ENCODE peak calls at places on chromosome 5, in six cellular contexts. One of them, this sample, is unnamed.

GRCh38 chr5:10331341-10331796 is 22.1 kb upstream of the MARCHF6 start:
- DNase-seq in mesenchymal stem cell: no peak
- DNase-seq in IMR-90: peak; percentile 82
- DNase-seq in H9: no peak
- DNase-seq in neuronal stem cell: no peak
- DNase-seq in H1: no peak
- DNase-seq in this sample: no peak

GRCh38 chr5:114361724-114362196 is at the start of gene KCNN2:
- DNase-seq in mesenchymal stem cell: peak; percentile 75
- DNase-seq in IMR-90: peak; percentile 92
- DNase-seq in H9: peak; percentile 97
- DNase-seq in neuronal stem cell: peak; percentile 89
- DNase-seq in H1: no peak
- DNase-seq in this sample: peak; percentile 22

GRCh38 chr5:178104492-178104891 is 8.8 kb upstream of the N4BP3 start:
- DNase-seq in mesenchymal stem cell: no peak
- DNase-seq in IMR-90: no peak
- DNase-seq in H9: no peak
- DNase-seq in neuronal stem cell: no peak
- DNase-seq in H1: no peak
- DNase-seq in this sample: no peak

GRCh38 chr5:172853355-172853975 is 19.4 kb downstream of the ERGIC1 start:
- DNase-seq in mesenchymal stem cell: peak; percentile 48
- DNase-seq in IMR-90: peak; percentile 73
- DNase-seq in H9: no peak
- DNase-seq in neuronal stem cell: no peak
- DNase-seq in H1: no peak
- DNase-seq in this sample: no peak

GRCh38 chr5:157189223-157189622 is 8.6 kb downstream of the ITK start:
- DNase-seq in mesenchymal stem cell: no peak
- DNase-seq in IMR-90: no peak
- DNase-seq in H9: no peak
- DNase-seq in neuronal stem cell: no peak
- DNase-seq in H1: no peak
- DNase-seq in this sample: no peak

GRCh38 chr5:107636555-107636954 is 34.2 kb downstream of the EFNA5 start:
- DNase-seq in mesenchymal stem cell: no peak
- DNase-seq in IMR-90: no peak
- DNase-seq in H9: no peak
- DNase-seq in neuronal stem cell: no peak
- DNase-seq in H1: no peak
- DNase-seq in this sample: no peak

GRCh38 chr5:143011621-143012020 is 241.4 kb downstream of the ARHGAP26 start:
- DNase-seq in mesenchymal stem cell: no peak
- DNase-seq in IMR-90: peak; percentile 83
- DNase-seq in H9: no peak
- DNase-seq in neuronal stem cell: no peak
- DNase-seq in H1: no peak
- DNase-seq in this sample: no peak

GRCh38 chr5:122816726-122817125 is 28.7 kb upstream of the SNX24 start:
- DNase-seq in mesenchymal stem cell: no peak
- DNase-seq in IMR-90: no peak
- DNase-seq in H9: no peak
- DNase-seq in neuronal stem cell: no peak
- DNase-seq in H1: no peak
- DNase-seq in this sample: no peak

GRCh38 chr5:141491323-141492167 is 2.7 kb downstream of the PCDHGC5 start:
- DNase-seq in mesenchymal stem cell: no peak
- DNase-seq in IMR-90: no peak
- DNase-seq in H9: no peak
- DNase-seq in neuronal stem cell: no peak
- DNase-seq in H1: no peak
- DNase-seq in this sample: no peak

GRCh38 chr5:180467028-180467427 is 27.2 kb upstream of the CNOT6 start:
- DNase-seq in mesenchymal stem cell: no peak
- DNase-seq in IMR-90: no peak
- DNase-seq in H9: no peak
- DNase-seq in neuronal stem cell: no peak
- DNase-seq in H1: no peak
- DNase-seq in this sample: no peak

GRCh38 chr5:168269950-168270349 is 21.5 kb upstream of the WWC1 start:
- DNase-seq in mesenchymal stem cell: peak; percentile 21
- DNase-seq in IMR-90: peak; percentile 13
- DNase-seq in H9: no peak
- DNase-seq in neuronal stem cell: no peak
- DNase-seq in H1: no peak
- DNase-seq in this sample: peak; percentile 30

GRCh38 chr5:158700231-158700996 is 399.3 kb downstream of the EBF1 start:
- DNase-seq in mesenchymal stem cell: no peak
- DNase-seq in IMR-90: no peak
- DNase-seq in H9: no peak
- DNase-seq in neuronal stem cell: no peak
- DNase-seq in H1: no peak
- DNase-seq in this sample: no peak

GRCh38 chr5:128629162-128629561 is 91.1 kb upstream of the FBN2 start:
- DNase-seq in mesenchymal stem cell: no peak
- DNase-seq in IMR-90: no peak
- DNase-seq in H9: no peak
- DNase-seq in neuronal stem cell: no peak
- DNase-seq in H1: no peak
- DNase-seq in this sample: no peak

GRCh38 chr5:1930880-1931589 is 48.3 kb upstream of the IRX4 start:
- DNase-seq in mesenchymal stem cell: no peak
- DNase-seq in IMR-90: no peak
- DNase-seq in H9: peak; percentile 80
- DNase-seq in neuronal stem cell: peak; percentile 45
- DNase-seq in H1: peak; percentile 83
- DNase-seq in this sample: no peak

GRCh38 chr5:126521130-126521529 is 73.9 kb downstream of the ALDH7A1 start:
- DNase-seq in mesenchymal stem cell: no peak
- DNase-seq in IMR-90: no peak
- DNase-seq in H9: no peak
- DNase-seq in neuronal stem cell: no peak
- DNase-seq in H1: peak; percentile 29
- DNase-seq in this sample: no peak

GRCh38 chr5:126526493-126526892 is 68.5 kb downstream of the ALDH7A1 start:
- DNase-seq in mesenchymal stem cell: no peak
- DNase-seq in IMR-90: no peak
- DNase-seq in H9: no peak
- DNase-seq in neuronal stem cell: no peak
- DNase-seq in H1: no peak
- DNase-seq in this sample: no peak

GRCh38 chr5:126527158-126527557 is 67.9 kb downstream of the ALDH7A1 start:
- DNase-seq in mesenchymal stem cell: no peak
- DNase-seq in IMR-90: no peak
- DNase-seq in H9: no peak
- DNase-seq in neuronal stem cell: no peak
- DNase-seq in H1: peak; percentile 20
- DNase-seq in this sample: no peak

GRCh38 chr5:126525630-126526245 is 69.3 kb downstream of the ALDH7A1 start:
- DNase-seq in mesenchymal stem cell: no peak
- DNase-seq in IMR-90: peak; percentile 31
- DNase-seq in H9: peak; percentile 76
- DNase-seq in neuronal stem cell: no peak
- DNase-seq in H1: peak; percentile 47
- DNase-seq in this sample: no peak

DNA sequence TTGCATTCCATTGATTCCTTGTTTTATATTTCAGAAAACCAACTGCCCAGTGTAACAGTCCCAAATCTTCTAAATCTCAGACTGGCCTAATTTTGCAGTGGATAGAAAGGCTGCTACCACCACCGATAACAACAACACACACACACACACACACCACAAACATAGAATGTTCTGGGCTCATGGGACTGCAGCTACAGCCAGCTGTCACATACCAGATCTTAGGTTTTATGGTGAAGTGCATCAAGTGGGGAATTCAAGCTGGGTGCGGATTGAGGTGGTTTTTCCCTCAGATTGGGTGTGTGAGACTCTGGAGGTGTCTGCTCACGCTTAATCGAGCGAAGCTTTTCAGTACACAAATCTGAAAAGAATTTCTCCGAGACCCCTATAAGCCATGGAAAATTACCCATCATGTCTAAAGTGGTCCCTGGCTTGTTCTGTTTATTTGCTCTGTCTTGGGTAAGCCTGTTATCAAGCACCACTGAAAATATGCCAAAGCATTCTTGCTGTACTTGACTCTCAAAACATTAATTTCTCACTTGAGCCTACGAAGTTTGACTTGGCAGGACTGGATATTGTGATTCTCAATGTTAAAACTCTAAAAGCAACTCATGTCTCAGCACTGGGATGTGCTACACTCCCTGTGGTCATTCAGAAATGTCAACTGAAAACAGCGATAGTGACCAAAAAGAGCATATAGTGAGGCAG is 71.0 kb downstream of the ALDH7A1 start:
- DNase-seq in mesenchymal stem cell: no peak
- DNase-seq in IMR-90: peak; percentile 14
- DNase-seq in H9: no peak
- DNase-seq in neuronal stem cell: no peak
- DNase-seq in H1: peak; percentile 23
- DNase-seq in this sample: no peak
- H3K14ac ChIP-seq in mesenchymal stem cell: no peak overlapping the region
- H3K14ac ChIP-seq in IMR-90: peak overlapping the region; percentile 17
- H3K14ac ChIP-seq in H9: no peak overlapping the region
- H3K14ac ChIP-seq in neuronal stem cell: no peak overlapping the region
- H3K14ac ChIP-seq in H1: no peak overlapping the region
- H3K14ac ChIP-seq in this sample: no peak overlapping the region

GRCh38 chr5:96004087-96004486 is 42.4 kb upstream of the ELL2 start:
- DNase-seq in mesenchymal stem cell: peak; percentile 42
- DNase-seq in IMR-90: no peak
- DNase-seq in H9: no peak
- DNase-seq in neuronal stem cell: no peak
- DNase-seq in H1: no peak
- DNase-seq in this sample: no peak

GRCh38 chr5:95996904-95997751 is 35.5 kb upstream of the ELL2 start:
- DNase-seq in mesenchymal stem cell: no peak
- DNase-seq in IMR-90: no peak
- DNase-seq in H9: no peak
- DNase-seq in neuronal stem cell: no peak
- DNase-seq in H1: no peak
- DNase-seq in this sample: no peak

GRCh38 chr5:95995947-95996489 is 34.4 kb upstream of the ELL2 start:
- DNase-seq in mesenchymal stem cell: no peak
- DNase-seq in IMR-90: no peak
- DNase-seq in H9: no peak
- DNase-seq in neuronal stem cell: no peak
- DNase-seq in H1: no peak
- DNase-seq in this sample: no peak

GRCh38 chr5:96001262-96001661 is 39.6 kb upstream of the ELL2 start:
- DNase-seq in mesenchymal stem cell: no peak
- DNase-seq in IMR-90: peak; percentile 43
- DNase-seq in H9: no peak
- DNase-seq in neuronal stem cell: no peak
- DNase-seq in H1: no peak
- DNase-seq in this sample: no peak

GRCh38 chr5:96000308-96000707 is 38.7 kb upstream of the ELL2 start:
- DNase-seq in mesenchymal stem cell: no peak
- DNase-seq in IMR-90: no peak
- DNase-seq in H9: no peak
- DNase-seq in neuronal stem cell: no peak
- DNase-seq in H1: no peak
- DNase-seq in this sample: no peak
- H3K14ac ChIP-seq in mesenchymal stem cell: no peak overlapping the region
- H3K14ac ChIP-seq in IMR-90: no peak overlapping the region
- H3K14ac ChIP-seq in H9: no peak overlapping the region
- H3K14ac ChIP-seq in neuronal stem cell: no peak overlapping the region
- H3K14ac ChIP-seq in H1: no peak overlapping the region
- H3K14ac ChIP-seq in this sample: no peak overlapping the region

GRCh38 chr5:74324556-74324955 is 316.0 kb downstream of the ENC1 start:
- DNase-seq in mesenchymal stem cell: no peak
- DNase-seq in IMR-90: no peak
- DNase-seq in H9: no peak
- DNase-seq in neuronal stem cell: no peak
- DNase-seq in H1: no peak
- DNase-seq in this sample: no peak
- H3K14ac ChIP-seq in mesenchymal stem cell: no peak overlapping the region
- H3K14ac ChIP-seq in IMR-90: no peak overlapping the region
- H3K14ac ChIP-seq in H9: no peak overlapping the region
- H3K14ac ChIP-seq in neuronal stem cell: no peak overlapping the region
- H3K14ac ChIP-seq in H1: no peak overlapping the region
- H3K14ac ChIP-seq in this sample: peak overlapping the region; percentile 80

GRCh38 chr5:19047277-19047676 is 940.7 kb downstream of the CDH18 start:
- DNase-seq in mesenchymal stem cell: no peak
- DNase-seq in IMR-90: no peak
- DNase-seq in H9: peak; percentile 71
- DNase-seq in neuronal stem cell: no peak
- DNase-seq in H1: no peak
- DNase-seq in this sample: no peak

GRCh38 chr5:19044931-19045695 is 942.9 kb downstream of the CDH18 start:
- DNase-seq in mesenchymal stem cell: no peak
- DNase-seq in IMR-90: no peak
- DNase-seq in H9: peak; percentile 32
- DNase-seq in neuronal stem cell: no peak
- DNase-seq in H1: no peak
- DNase-seq in this sample: no peak

DNA sequence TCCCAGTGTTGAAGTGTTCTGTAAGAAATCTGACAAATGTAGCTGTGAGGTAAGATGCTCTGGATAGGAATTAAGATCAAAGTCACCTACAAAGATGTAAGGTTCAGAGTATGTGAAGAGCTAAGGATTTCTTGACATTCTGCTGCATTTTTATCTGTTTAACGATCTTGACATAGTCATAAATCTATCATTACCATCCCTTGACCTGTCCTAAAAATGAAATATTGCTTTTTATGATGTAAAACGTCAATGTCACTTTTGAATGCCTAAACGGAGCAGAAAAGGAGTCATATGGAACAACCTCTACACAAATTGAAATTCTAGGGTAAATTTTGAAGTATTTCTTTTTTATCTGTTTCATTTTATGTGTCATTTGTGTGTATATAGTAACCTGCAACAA is 939.2 kb downstream of the CDH18 start:
- DNase-seq in mesenchymal stem cell: no peak
- DNase-seq in IMR-90: no peak
- DNase-seq in H9: no peak
- DNase-seq in neuronal stem cell: no peak
- DNase-seq in H1: no peak
- DNase-seq in this sample: no peak
- H3K14ac ChIP-seq in mesenchymal stem cell: no peak overlapping the region
- H3K14ac ChIP-seq in IMR-90: no peak overlapping the region
- H3K14ac ChIP-seq in H9: no peak overlapping the region
- H3K14ac ChIP-seq in neuronal stem cell: no peak overlapping the region
- H3K14ac ChIP-seq in H1: no peak overlapping the region
- H3K14ac ChIP-seq in this sample: no peak overlapping the region

DNA sequence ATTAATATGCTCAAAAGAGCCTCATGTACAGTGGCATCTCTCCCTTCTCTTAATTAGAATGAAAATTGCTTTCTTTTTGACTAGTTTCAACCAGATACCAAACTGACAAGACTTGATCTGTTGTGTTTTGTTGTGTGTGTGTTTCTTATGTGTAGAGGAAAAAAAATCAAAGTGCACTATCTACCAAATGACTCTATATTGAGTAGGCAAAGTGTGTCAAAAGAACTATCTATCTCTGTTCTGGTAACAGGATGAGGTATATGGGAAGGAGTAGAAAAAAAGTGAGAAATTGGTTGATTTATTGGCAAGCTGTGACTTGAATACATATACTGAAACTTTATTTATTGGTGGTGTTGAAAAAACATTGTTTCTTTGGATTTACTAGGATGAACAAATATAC is 190.0 kb downstream of the SLF1 start:
- DNase-seq in mesenchymal stem cell: no peak
- DNase-seq in IMR-90: no peak
- DNase-seq in H9: no peak
- DNase-seq in neuronal stem cell: no peak
- DNase-seq in H1: no peak
- DNase-seq in this sample: no peak
- H3K14ac ChIP-seq in mesenchymal stem cell: no peak overlapping the region
- H3K14ac ChIP-seq in IMR-90: no peak overlapping the region
- H3K14ac ChIP-seq in H9: no peak overlapping the region
- H3K14ac ChIP-seq in neuronal stem cell: no peak overlapping the region
- H3K14ac ChIP-seq in H1: no peak overlapping the region
- H3K14ac ChIP-seq in this sample: no peak overlapping the region

GRCh38 chr5:61687371-61687770 is 355.3 kb downstream of the ZSWIM6 start:
- DNase-seq in mesenchymal stem cell: no peak
- DNase-seq in IMR-90: no peak
- DNase-seq in H9: no peak
- DNase-seq in neuronal stem cell: no peak
- DNase-seq in H1: no peak
- DNase-seq in this sample: peak; percentile 40
- H3K14ac ChIP-seq in mesenchymal stem cell: no peak overlapping the region
- H3K14ac ChIP-seq in IMR-90: no peak overlapping the region
- H3K14ac ChIP-seq in H9: no peak overlapping the region
- H3K14ac ChIP-seq in neuronal stem cell: no peak overlapping the region
- H3K14ac ChIP-seq in H1: no peak overlapping the region
- H3K14ac ChIP-seq in this sample: no peak overlapping the region